ENCODE peak calls at places on chromosomes 5 and 9, in four cellular contexts. One of them, this sample, is unnamed. For H3K79me2, the result is how much of the 10 kb centered on the place peaks cover.

GRCh38 chr5:123597018-123597417 is 85.0 kb downstream of the CSNK1G3 start:
- DNase-seq in H1: no peak
- DNase-seq in mesendoderm: no peak
- DNase-seq in H9: no peak
- DNase-seq in this sample: peak

GRCh38 chr5:162497455-162497854 is 429.9 kb downstream of the GABRG2 start:
- DNase-seq in mesendoderm: no peak
- DNase-seq in H1: no peak
- DNase-seq in H9: no peak
- DNase-seq in this sample: no peak

GRCh38 chr5:143403357-143403606 is 204 bp downstream of the NR3C1 start:
- DNase-seq in mesendoderm: no peak
- DNase-seq in H1: no peak
- DNase-seq in H9: no peak
- DNase-seq in this sample: peak

GRCh38 chr5:83430130-83431010 is 41.2 kb upstream of the VCAN start:
- DNase-seq in H9: peak
- DNase-seq in mesendoderm: peak
- DNase-seq in H1: peak
- DNase-seq in this sample: peak

GRCh38 chr9:129726322-129727160 is 26.3 kb downstream of the PTGES start:
- DNase-seq in H1: peak
- DNase-seq in mesendoderm: peak
- DNase-seq in H9: peak
- DNase-seq in this sample: peak

GRCh38 chr5:81422671-81423070 is 28.7 kb upstream of the ACOT12 start:
- DNase-seq in H9: no peak
- DNase-seq in mesendoderm: no peak
- DNase-seq in H1: no peak
- DNase-seq in this sample: peak

GRCh38 chr5:53263151-53263550 is 153.6 kb upstream of the MOCS2 start:
- DNase-seq in mesendoderm: no peak
- DNase-seq in H9: no peak
- DNase-seq in H1: no peak
- DNase-seq in this sample: no peak

GRCh38 chr5:132657676-132658382 is at the start of gene IL13:
- DNase-seq in H1: no peak
- DNase-seq in H9: no peak
- DNase-seq in mesendoderm: no peak
- DNase-seq in this sample: no peak

GRCh38 chr5:53041071-53041692 is 52.0 kb downstream of the ITGA2 start:
- DNase-seq in H9: no peak
- DNase-seq in mesendoderm: no peak
- DNase-seq in H1: no peak
- DNase-seq in this sample: no peak

GRCh38 chr9:13759624-13760023 is 480.1 kb upstream of the MPDZ start:
- DNase-seq in H1: no peak
- DNase-seq in mesendoderm: no peak
- DNase-seq in H9: no peak
- DNase-seq in this sample: no peak

GRCh38 chr9:33024126-33024965 is 727 bp upstream of the DNAJA1 start:
- DNase-seq in mesendoderm: peak
- DNase-seq in H9: no peak
- DNase-seq in H1: no peak
- DNase-seq in this sample: no peak

GRCh38 chr9:86333651-86334050 is 20.6 kb downstream of the TUT7 start:
- DNase-seq in H1: no peak
- DNase-seq in mesendoderm: no peak
- DNase-seq in H9: no peak
- DNase-seq in this sample: no peak

GRCh38 chr5:170738840-170739239 is 44.7 kb upstream of the GABRP start:
- DNase-seq in mesendoderm: peak
- DNase-seq in H1: no peak
- DNase-seq in H9: peak
- DNase-seq in this sample: no peak

GRCh38 chr9:88835038-88835466 is 156.2 kb upstream of the S1PR3 start:
- DNase-seq in H9: no peak
- DNase-seq in mesendoderm: no peak
- DNase-seq in H1: no peak
- DNase-seq in this sample: no peak

GRCh38 chr5:142353093-142353472 is 28.3 kb upstream of the SPRY4 start:
- DNase-seq in mesendoderm: no peak
- DNase-seq in H1: no peak
- DNase-seq in H9: no peak
- DNase-seq in this sample: no peak

GRCh38 chr9:80648336-80648735 is 1041.0 kb downstream of the TLE1 start:
- DNase-seq in H1: no peak
- DNase-seq in mesendoderm: peak
- DNase-seq in H9: no peak
- DNase-seq in this sample: no peak

GRCh38 chr5:115816226-115817042 is at the start of gene CDO1:
- DNase-seq in mesendoderm: peak
- DNase-seq in H9: peak
- DNase-seq in H1: peak
- DNase-seq in this sample: peak

GRCh38 chr5:1511651-1512540 is 11.9 kb downstream of the LPCAT1 start:
- DNase-seq in H9: peak
- DNase-seq in H1: no peak
- DNase-seq in mesendoderm: peak
- DNase-seq in this sample: no peak

GRCh38 chr5:142820447-142820846 is 50.3 kb downstream of the ARHGAP26 start:
- DNase-seq in mesendoderm: no peak
- DNase-seq in H9: no peak
- DNase-seq in H1: no peak
- DNase-seq in this sample: no peak

GRCh38 chr5:142841511-142842255 is 71.5 kb downstream of the ARHGAP26 start:
- DNase-seq in H9: peak
- DNase-seq in H1: no peak
- DNase-seq in mesendoderm: peak
- DNase-seq in this sample: peak

GRCh38 chr5:61159841-61160240 is 2.4 kb downstream of the SMIM15 start:
- DNase-seq in H1: no peak
- DNase-seq in mesendoderm: no peak
- DNase-seq in H9: no peak
- DNase-seq in this sample: no peak
- H3K79me2 ChIP-seq in H1: under half
- H3K79me2 ChIP-seq in mesendoderm: under half
- H3K79me2 ChIP-seq in H9: under half
- H3K79me2 ChIP-seq in this sample: under half

DNA sequence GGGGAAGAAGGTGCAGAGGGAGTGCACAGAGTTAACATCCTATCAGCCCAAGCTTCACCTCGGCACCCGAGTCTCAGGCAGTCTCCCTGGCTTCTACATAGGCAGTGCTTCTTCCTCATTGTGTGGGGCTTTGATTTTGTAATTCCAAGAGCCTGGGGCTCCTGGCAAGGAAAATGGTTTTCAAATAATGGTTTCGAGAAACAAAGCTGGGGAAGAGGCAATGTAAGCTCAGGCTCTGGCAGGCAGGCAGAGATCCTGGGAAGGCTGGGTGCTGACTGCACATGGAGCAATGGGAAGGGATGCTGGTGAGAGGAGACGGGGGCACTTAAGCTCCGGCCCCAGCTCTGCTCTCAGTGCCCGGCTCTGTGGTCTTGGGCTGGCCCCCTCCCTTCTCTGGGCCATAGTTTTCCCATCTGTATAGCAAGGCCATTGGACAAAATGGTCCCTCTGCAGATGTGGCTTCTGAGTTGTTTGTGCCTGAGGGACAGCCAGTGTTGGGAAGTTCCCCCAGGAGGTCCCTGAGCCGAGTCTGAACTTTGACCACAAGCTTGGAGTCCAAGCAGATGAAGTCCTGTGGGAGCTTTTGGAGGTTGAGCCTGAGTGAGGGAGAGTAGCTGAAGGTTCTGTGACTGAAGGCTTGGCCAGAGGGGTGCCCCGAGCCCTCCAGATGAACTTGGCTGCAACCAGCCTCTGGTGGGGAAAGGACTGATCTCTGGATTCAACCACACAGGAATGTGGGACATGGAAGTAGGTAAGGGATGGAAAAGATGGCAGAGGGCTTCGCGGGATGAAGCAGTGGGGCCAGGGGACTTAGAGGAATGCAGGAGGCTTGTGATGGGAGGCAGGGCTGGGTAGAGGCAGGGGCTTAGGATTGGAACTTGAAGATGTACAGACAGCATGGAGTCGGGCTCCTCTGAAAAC is 28.5 kb upstream of the IL17B start:
- DNase-seq in mesendoderm: no peak
- DNase-seq in H9: no peak
- DNase-seq in H1: no peak
- DNase-seq in this sample: no peak
- H3K23ac ChIP-seq in mesendoderm: no peak
- H3K23ac ChIP-seq in H9: no peak
- H3K23ac ChIP-seq in H1: no peak
- H3K23ac ChIP-seq in this sample: no peak

GRCh38 chr9:71760901-71761300 is 7.4 kb downstream of the CEMIP2 start:
- DNase-seq in H1: no peak
- DNase-seq in mesendoderm: peak
- DNase-seq in H9: peak
- DNase-seq in this sample: no peak
- H3K79me2 ChIP-seq in H1: under half
- H3K79me2 ChIP-seq in mesendoderm: under half
- H3K79me2 ChIP-seq in H9: under half
- H3K79me2 ChIP-seq in this sample: under half

GRCh38 chr5:86526811-86527348 is 90.9 kb upstream of the COX7C start:
- DNase-seq in mesendoderm: no peak
- DNase-seq in H1: no peak
- DNase-seq in H9: no peak
- DNase-seq in this sample: no peak

GRCh38 chr5:86525623-86526022 is 92.1 kb upstream of the COX7C start:
- DNase-seq in H1: no peak
- DNase-seq in H9: no peak
- DNase-seq in mesendoderm: no peak
- DNase-seq in this sample: no peak

GRCh38 chr5:86523718-86524117 is 94.0 kb upstream of the COX7C start:
- DNase-seq in H9: no peak
- DNase-seq in mesendoderm: no peak
- DNase-seq in H1: no peak
- DNase-seq in this sample: no peak
- H3K23ac ChIP-seq in H9: no peak
- H3K23ac ChIP-seq in mesendoderm: no peak
- H3K23ac ChIP-seq in H1: no peak
- H3K23ac ChIP-seq in this sample: no peak

DNA sequence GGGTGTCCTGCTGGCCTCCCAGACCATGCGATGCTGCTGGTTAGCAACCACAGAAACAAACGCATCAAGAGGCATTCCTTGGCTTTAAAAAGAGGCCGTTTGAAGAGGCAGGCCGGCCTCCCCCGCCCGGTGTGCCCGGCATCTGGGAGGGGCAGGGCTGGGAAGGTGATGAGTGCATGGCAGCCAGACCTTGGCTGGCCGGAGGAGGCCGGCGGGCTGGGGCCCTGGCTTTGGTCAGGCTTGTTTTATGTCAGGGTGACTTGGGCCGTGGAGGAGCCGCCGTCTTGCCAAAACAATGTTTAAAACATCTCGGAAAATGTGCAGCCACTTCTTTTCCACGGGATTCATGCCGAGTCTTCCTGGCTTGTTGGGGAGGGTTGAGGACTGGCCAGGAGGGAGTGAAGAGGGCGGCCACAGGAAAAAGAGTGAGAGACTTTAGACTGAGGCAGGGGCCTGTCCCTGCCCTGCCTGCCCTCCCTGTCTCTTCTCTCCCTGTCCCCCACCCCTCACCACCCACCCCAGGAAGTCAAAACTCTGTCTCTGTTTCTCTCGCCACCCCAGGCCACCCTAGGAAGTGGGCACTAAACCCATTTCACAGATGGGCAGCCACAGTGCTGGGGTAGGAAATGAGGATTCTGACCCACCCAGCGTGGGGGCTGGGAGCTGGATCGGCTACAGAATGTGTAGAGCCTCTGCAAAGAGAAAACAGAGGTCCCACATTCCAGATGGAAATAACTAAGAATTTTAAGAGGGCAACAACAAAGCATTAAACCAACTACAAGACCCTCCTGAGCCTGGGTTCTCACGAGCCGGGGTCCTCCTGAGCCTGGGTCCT is 143.0 kb downstream of the RXRA start:
- DNase-seq in H9: no peak
- DNase-seq in mesendoderm: peak
- DNase-seq in H1: no peak
- DNase-seq in this sample: peak
- H3K79me2 ChIP-seq in H9: under half
- H3K79me2 ChIP-seq in mesendoderm: under half
- H3K79me2 ChIP-seq in H1: under half
- H3K79me2 ChIP-seq in this sample: under half

This sample was measured in trophoblast cell.